ENCODE peak calls at places on chromosomes 3 and 15, in four cellular contexts. R is neural progenitor cell, X is SK-N-SH, W is Peyer's patch. H is an unnamed sample. For H3K4me1 and H3K9me3, the result is how much of the 10 kb centered on the place peaks cover.

GRCh38 chr3:190012784-190013183 is 107.9 kb downstream of the P3H2 start:
- DNase-seq in R (no peak), W (no peak), X (no peak), H (no peak)

GRCh38 chr3:189512824-189513223 is 118.4 kb upstream of the TP63 start:
- DNase-seq in X (no peak), R (no peak), W (no peak), H (no peak)

GRCh38 chr3:54710954-54711353 is 216.9 kb downstream of the LRTM1 start:
- DNase-seq in R (no peak), X (no peak), W (no peak), H (no peak)

GRCh38 chr15:68353418-68354145 is 76.0 kb downstream of the FEM1B start:
- DNase-seq in W (no peak), R (no peak), X (no peak), H (no peak)

GRCh38 chr3:133973249-133973980 is 56.3 kb downstream of the SLCO2A1 start:
- DNase-seq in W (no peak), R (no peak), X (no peak), H (no peak)

GRCh38 chr15:101120961-101121360 is 130.9 kb downstream of the CHSY1 start:
- DNase-seq in X (peak), R (no peak), W (no peak), H (no peak)

GRCh38 chr3:177300842-177301241 is 103.6 kb upstream of the TBL1XR1 start:
- DNase-seq in R (no peak), X (no peak), W (no peak), H (no peak)

GRCh38 chr15:39358441-39359041 is 222.3 kb upstream of the THBS1 start:
- DNase-seq in X (no peak), R (no peak), W (no peak), H (peak)

GRCh38 chr3:149245738-149246451 is 24.3 kb upstream of the CP start:
- DNase-seq in R (no peak), X (no peak), W (no peak), H (no peak)

GRCh38 chr3:180855364-180855763 is 57.1 kb upstream of the FXR1 start:
- DNase-seq in R (peak), W (no peak), X (no peak), H (no peak)

GRCh38 chr3:169348981-169349942 is 314.2 kb downstream of the MECOM start:
- DNase-seq in R (no peak), W (no peak), X (no peak), H (no peak)

GRCh38 chr3:113223831-113224240 is 12.5 kb downstream of the BOC start:
- DNase-seq in R (no peak), W (no peak), X (no peak), H (no peak)

GRCh38 chr3:66394261-66395249 is 106.3 kb downstream of the LRIG1 start:
- DNase-seq in W (peak), X (no peak), R (no peak), H (no peak)

GRCh38 chr3:132432639-132433038 is 15.3 kb downstream of the DNAJC13 start:
- DNase-seq in W (no peak), R (no peak), X (peak), H (no peak)

GRCh38 chr3:50626406-50626805 is 9.5 kb downstream of the MAPKAPK3 start:
- DNase-seq in R (no peak), X (no peak), W (no peak), H (no peak)

GRCh38 chr3:164620423-164620822 is 457.9 kb downstream of the SI start:
- DNase-seq in R (no peak), W (no peak), X (no peak), H (no peak)

GRCh38 chr15:65837301-65838283 is 31.7 kb upstream of the RAB11A start:
- DNase-seq in X (no peak), W (no peak), R (no peak), H (no peak)

GRCh38 chr3:126100688-126101301 is 16.9 kb upstream of the SLC41A3 start:
- DNase-seq in X (peak), R (no peak), W (no peak), H (no peak)

GRCh38 chr3:46025139-46025538 is 2.1 kb downstream of the XCR1 start:
- DNase-seq in X (no peak), R (no peak), W (no peak), H (no peak)

GRCh38 chr3:196399485-196399945 is 32.7 kb downstream of the UBXN7 start:
- DNase-seq in X (no peak), R (no peak), W (no peak), H (no peak)

GRCh38 chr3:156941311-156941710 is 115.2 kb downstream of the LEKR1 start:
- DNase-seq in X (no peak), R (no peak), W (no peak), H (no peak)

GRCh38 chr3:159732172-159733111 is 256.2 kb upstream of the IL12A start:
- DNase-seq in W (no peak), R (peak), X (no peak), H (no peak)

GRCh38 chr15:66072616-66073361 is 180.8 kb downstream of the MEGF11 start:
- DNase-seq in R (no peak), W (no peak), X (no peak), H (no peak)

GRCh38 chr15:38010390-38010789 is 76.0 kb downstream of the TMCO5A start:
- DNase-seq in X (no peak), W (no peak), R (no peak), H (no peak)

GRCh38 chr3:14448756-14449728 is 46.6 kb downstream of the SLC6A6 start:
- DNase-seq in X (no peak), R (no peak), W (no peak), H (no peak)

GRCh38 chr3:187361835-187362234 is 6.3 kb upstream of the RTP4 start:
- DNase-seq in W (no peak), R (no peak), X (no peak), H (no peak)

GRCh38 chr15:74265046-74265639 is 29.0 kb downstream of the CCDC33 start:
- DNase-seq in R (peak), W (no peak), X (no peak), H (no peak)

GRCh38 chr3:59609967-59610366 is 560.1 kb upstream of the CFAP20DC start:
- DNase-seq in W (no peak), X (no peak), R (peak), H (no peak)

GRCh38 chr3:126050050-126050392 is 33.9 kb downstream of the SLC41A3 start:
- DNase-seq in W (no peak), X (no peak), R (no peak), H (no peak)

GRCh38 chr3:47578691-47579632 is at the start of gene CSPG5:
- DNase-seq in W (no peak), R (peak), X (peak), H (peak)

GRCh38 chr3:10419637-10420232 is 85.7 kb downstream of the ATP2B2 start:
- DNase-seq in W (no peak), R (no peak), X (no peak), H (no peak)

GRCh38 chr15:63504979-63505841 is 817 bp downstream of the USP3 start:
- DNase-seq in W (peak), X (peak), R (peak), H (peak)

GRCh38 chr3:186849392-186849975 is 7.0 kb downstream of the ADIPOQ start:
- DNase-seq in X (peak), W (no peak), R (peak), H (no peak)

GRCh38 chr3:53155763-53156162 is 5.2 kb upstream of the PRKCD start:
- DNase-seq in R (peak), X (no peak), W (peak), H (no peak)

GRCh38 chr15:66484539-66485112 is 12.9 kb downstream of the SNAPC5 start:
- DNase-seq in X (no peak), W (no peak), R (no peak), H (no peak)

GRCh38 chr3:157166115-157166514 is 6.2 kb upstream of the CCNL1 start:
- DNase-seq in R (no peak), X (no peak), W (no peak), H (no peak)

GRCh38 chr15:69593981-69594966 is 141.7 kb downstream of the RPLP1 start:
- DNase-seq in R (no peak), X (no peak), W (peak), H (peak)

GRCh38 chr3:184777566-184778356 is 34.2 kb upstream of the VPS8 start:
- DNase-seq in R (peak), W (peak), X (peak), H (peak)
- H3K4me1 ChIP-seq in R (under half), W (under half), X (under half), H (under half)

GRCh38 chr15:25093455-25094029 is 138.8 kb downstream of the SNRPN start:
- DNase-seq in R (no peak), X (no peak), W (no peak), H (no peak)
- H3K9me3 ChIP-seq in R (under half), X (under half), W (half or more), H (under half)

DNA sequence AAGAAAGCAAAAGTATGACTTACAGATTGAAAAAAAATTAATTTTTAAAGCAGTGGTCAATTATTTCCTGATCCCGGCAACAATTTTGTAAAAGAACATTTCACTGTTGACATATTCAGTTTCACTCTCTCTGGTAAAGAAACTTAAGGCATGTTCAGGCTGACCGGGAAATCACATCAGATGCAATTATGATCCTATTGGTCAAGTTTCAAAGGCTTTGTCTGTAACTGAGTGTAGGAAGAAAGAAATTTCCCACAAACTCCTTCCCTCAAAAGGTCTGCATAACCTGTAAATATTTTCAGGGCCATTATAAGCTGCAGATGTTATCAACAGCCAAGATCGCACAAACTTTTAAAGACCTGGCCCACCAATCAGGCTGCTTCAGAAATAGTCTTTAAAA is 205.4 kb upstream of the IGF1R start:
- DNase-seq in R (no peak), W (no peak), X (no peak), H (no peak)
- H3K27ac ChIP-seq in R (no peak), W (no peak), X (no peak), H (no peak)

GRCh38 chr3:30455840-30456239 is 150.6 kb upstream of the TGFBR2 start:
- DNase-seq in W (no peak), X (no peak), R (no peak), H (no peak)
- H3K4me1 ChIP-seq in W (under half), X (under half), R (under half), H (under half)

GRCh38 chr3:127238602-127239001 is 45.7 kb downstream of the PRR23E start:
- DNase-seq in W (no peak), R (no peak), X (no peak), H (no peak)
- H3K9me3 ChIP-seq in W (under half), R (under half), X (under half), H (under half)

GRCh38 chr3:52041118-52041847 is 15.1 kb downstream of the DUSP7 start:
- DNase-seq in R (peak), W (no peak), X (peak), H (no peak)
- H3K27ac ChIP-seq in R (no peak), W (no peak), X (no peak), H (peak)